ENCODE peak calls at places on chromosome 6, in eight cellular contexts. G is right lobe of liver, M is stomach, D is NB4, Z is body of pancreas, B is IMR-90, H is suprapubic skin, V is heart left ventricle. J is an unnamed sample.

GRCh38 chr6:108914235-108915022 is 66.2 kb downstream of the ARMC2 start:
- DNase-seq in D (peak; percentile 63), B (peak; percentile 20), V (no peak), Z (peak; percentile 23), H (no peak), M (no peak), G (no peak), J (no peak)

GRCh38 chr6:118719351-118720124 is 68.1 kb upstream of the CEP85L start:
- DNase-seq in D (no peak), H (no peak), Z (no peak), M (no peak), B (no peak), V (no peak), G (no peak), J (peak; percentile 80)

GRCh38 chr6:161048636-161049035 is 57.1 kb downstream of the MAP3K4 start:
- DNase-seq in Z (no peak), D (no peak), B (peak; percentile 70), G (no peak), M (no peak), H (no peak), V (no peak), J (no peak)

GRCh38 chr6:41257369-41258195 is 28.9 kb downstream of the TREM1 start:
- DNase-seq in H (no peak), M (peak; percentile 61), B (peak; percentile 44), G (no peak), D (no peak), Z (peak; percentile 83), V (no peak), J (no peak)

GRCh38 chr6:32973934-32974333 is 5.5 kb downstream of the BRD2 start:
- DNase-seq in H (no peak), D (peak; percentile 66), G (no peak), V (no peak), M (no peak), Z (no peak), B (peak; percentile 66), J (no peak)

GRCh38 chr6:31582230-31582601 is at the start of gene LTB:
- DNase-seq in Z (no peak), H (no peak), B (no peak), G (no peak), D (peak; percentile 56), M (no peak), V (no peak), J (peak; percentile 94)

GRCh38 chr6:108581237-108581931 is 20.7 kb downstream of the FOXO3 start:
- DNase-seq in M (no peak), V (no peak), H (no peak), G (peak; percentile 80), B (peak; percentile 84), D (peak; percentile 78), Z (peak; percentile 26), J (no peak)

GRCh38 chr6:133814797-133815196 is 74.1 kb upstream of the TCF21 start:
- DNase-seq in H (no peak), Z (no peak), G (no peak), D (peak; percentile 55), B (peak; percentile 71), M (no peak), V (no peak), J (no peak)

DNA sequence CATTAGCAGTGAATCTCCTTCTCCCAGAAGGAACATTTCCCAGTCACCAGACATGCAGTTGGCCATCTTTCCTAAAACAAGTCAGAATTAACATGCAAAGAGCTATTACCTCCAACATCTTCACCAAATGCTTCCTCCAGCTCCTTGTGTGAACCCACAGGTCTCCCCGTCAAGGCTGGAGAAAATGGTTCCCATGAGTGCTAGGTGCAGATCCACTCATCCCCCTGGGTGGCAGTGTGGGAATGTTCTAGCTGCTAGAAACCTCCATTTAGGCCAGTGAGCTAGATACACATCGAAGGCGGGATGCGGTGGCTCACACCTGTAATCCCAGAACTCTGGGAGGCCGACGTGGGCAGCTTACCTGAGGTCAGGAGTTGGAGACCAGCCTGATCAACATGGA is 603.9 kb upstream of the SLC35B3 start:
- DNase-seq in M (no peak), Z (no peak), D (no peak), V (no peak), B (no peak), H (no peak), G (no peak), J (no peak)
- TF ChIP-seq CTCF in M (no peak), Z (no peak), D (no peak), V (no peak), B (no peak), H (no peak), G (no peak), J (no peak)

GRCh38 chr6:36853325-36853724 is 14.1 kb upstream of the CPNE5 start:
- DNase-seq in D (peak; percentile 95), B (peak; percentile 90), Z (no peak), H (no peak), G (no peak), M (no peak), V (peak; percentile 51), J (no peak)

GRCh38 chr6:36851149-36851614 is 11.9 kb upstream of the CPNE5 start:
- DNase-seq in Z (peak; percentile 61), G (no peak), D (peak; percentile 88), V (peak; percentile 36), B (peak; percentile 72), H (peak; percentile 63), M (peak; percentile 49), J (no peak)

GRCh38 chr6:36850001-36850400 is 10.8 kb upstream of the CPNE5 start:
- DNase-seq in H (no peak), Z (no peak), V (no peak), M (no peak), B (no peak), G (no peak), D (peak; percentile 52), J (no peak)

GRCh38 chr6:36851632-36852031 is 12.4 kb upstream of the CPNE5 start:
- DNase-seq in G (no peak), V (peak; percentile 18), H (peak; percentile 47), M (no peak), D (peak; percentile 96), Z (no peak), B (no peak), J (no peak)

DNA sequence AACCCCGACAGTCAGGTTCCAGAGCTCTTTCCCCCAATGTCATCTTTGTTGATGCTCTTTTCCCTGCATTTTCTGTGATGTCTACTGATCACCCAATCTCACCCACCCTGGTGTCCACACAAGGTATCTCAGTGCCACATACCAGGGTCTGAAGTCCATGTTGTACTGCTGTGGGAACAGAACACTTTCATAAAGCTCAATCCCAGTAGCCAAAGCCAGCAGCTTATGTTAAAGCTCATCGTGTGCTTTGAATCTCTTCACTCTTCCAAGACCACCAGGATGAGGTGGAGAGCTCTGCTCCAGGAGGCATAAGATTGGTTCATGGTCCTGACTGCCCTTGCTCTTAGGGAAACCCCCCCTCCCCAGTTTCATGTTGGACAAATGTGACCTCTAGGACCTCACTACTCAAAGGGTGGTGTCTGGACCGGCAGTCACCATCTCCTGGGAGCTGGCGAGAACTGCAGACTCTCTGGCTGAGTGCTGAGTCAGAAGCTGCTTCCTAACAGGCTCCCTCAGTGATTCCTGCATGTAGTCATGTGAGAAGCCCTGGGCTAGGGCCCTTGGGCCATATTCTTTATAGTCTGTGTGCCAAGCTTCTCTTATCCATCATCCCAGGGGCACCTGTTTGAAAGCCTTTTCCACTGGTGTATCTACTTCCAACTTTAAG is 13.4 kb upstream of the CPNE5 start:
- DNase-seq in M (no peak), V (peak; percentile 66), H (peak; percentile 58), G (no peak), B (peak; percentile 79), D (peak; percentile 81), Z (no peak), J (no peak)
- TF ChIP-seq POLR2A in M (no peak), V (no peak), H (no peak), G (no peak), B (no peak), D (no peak), Z (no peak), J (no peak)

DNA sequence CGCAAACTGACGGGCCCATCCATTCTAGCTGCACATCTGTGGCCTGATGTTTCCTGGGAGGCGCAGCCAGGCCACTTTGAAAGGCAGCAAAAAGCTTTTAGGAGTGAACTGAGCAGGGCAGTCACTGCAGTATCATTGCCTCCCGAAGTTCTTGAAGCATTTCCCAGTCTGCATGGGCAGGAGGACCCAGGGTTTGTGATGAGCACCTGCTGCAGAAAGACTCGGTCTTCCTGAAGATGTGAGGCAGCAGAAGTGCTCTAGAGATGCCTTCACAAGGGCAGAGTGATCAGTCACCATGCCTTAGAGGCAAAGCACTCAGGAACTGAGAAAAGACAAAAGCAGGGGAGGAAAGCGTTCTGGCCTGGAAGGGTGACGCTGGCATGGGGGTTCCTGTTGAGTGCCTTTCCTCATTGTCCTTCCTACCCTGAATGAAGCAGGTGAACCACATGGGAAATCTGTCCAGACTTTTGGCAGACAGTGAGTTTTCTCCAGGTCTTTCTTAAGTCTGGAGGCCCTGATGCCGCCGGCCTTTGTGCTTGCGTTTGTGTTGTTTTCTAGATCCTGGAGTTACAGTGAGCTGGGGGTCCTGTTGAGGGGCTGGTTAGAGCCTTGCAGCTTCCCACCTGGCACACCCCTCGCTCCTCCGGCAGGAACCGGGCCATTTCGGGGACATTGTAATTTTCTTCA is 74.2 kb downstream of the ZDHHC14 start:
- DNase-seq in Z (no peak), B (no peak), M (no peak), D (no peak), H (no peak), G (no peak), V (no peak), J (no peak)
- TF ChIP-seq CTCF in Z (no peak), B (no peak), M (no peak), D (no peak), H (no peak), G (no peak), V (no peak), J (no peak)

GRCh38 chr6:26056583-26057350 is 30.5 kb upstream of the HFE start:
- DNase-seq in M (no peak), H (no peak), G (no peak), B (peak; percentile 11), D (peak; percentile 77), Z (peak; percentile 33), V (peak; percentile 32), J (no peak)

GRCh38 chr6:26053929-26054658 is 33.1 kb upstream of the HFE start:
- DNase-seq in H (no peak), D (peak; percentile 35), M (no peak), V (no peak), G (no peak), Z (no peak), B (peak; percentile 16), J (no peak)

GRCh38 chr6:26055670-26056582 is 31.3 kb upstream of the HFE start:
- DNase-seq in B (peak; percentile 85), M (peak; percentile 94), Z (peak; percentile 92), H (peak; percentile 94), D (peak; percentile 96), V (peak; percentile 92), G (peak; percentile 93), J (peak; percentile 98)

GRCh38 chr6:26054659-26054936 is 32.6 kb upstream of the HFE start:
- DNase-seq in B (no peak), G (no peak), V (no peak), H (no peak), M (no peak), D (no peak), Z (no peak), J (no peak)

DNA sequence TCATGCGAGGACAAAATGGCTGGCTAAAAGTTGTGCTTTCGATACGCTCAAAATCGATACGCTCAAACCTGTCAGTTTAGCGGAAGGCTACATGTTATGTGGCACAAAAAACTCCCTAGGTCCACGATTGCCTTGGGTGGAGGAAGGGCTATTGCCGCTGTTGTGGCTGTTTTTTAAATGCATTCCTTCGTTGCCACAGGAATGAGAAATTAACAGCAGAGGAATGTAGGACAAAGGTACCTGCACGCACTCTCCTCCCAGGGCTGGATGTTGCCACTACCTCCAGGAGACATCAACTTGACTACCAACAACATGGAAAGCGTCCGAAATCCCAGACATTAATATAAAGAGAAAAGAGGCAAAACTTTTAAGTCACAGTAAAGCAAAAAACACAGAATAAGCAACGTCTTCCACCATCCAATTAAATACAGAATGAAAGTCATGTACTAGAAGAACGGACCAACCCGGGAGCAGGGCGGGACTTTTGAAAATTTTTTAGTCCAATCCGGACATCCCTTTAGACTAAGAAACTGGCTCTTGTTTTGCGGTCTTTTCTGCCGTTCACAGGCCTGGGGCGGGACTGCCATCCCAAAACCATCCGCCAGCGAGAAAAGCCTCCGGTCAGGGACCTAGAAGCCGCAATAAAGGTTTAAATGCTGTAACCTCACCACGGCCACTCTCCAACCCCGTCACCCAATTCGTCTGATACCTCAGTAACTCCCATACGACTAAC is 32.1 kb upstream of the HFE start:
- DNase-seq in D (peak; percentile 97), H (peak; percentile 95), G (peak; percentile 92), V (peak; percentile 88), B (peak; percentile 96), M (peak; percentile 87), Z (peak; percentile 91), J (peak; percentile 93)
- TF ChIP-seq POLR2A in D (peak; percentile 82), H (no peak), G (peak; percentile 58), V (no peak), B (peak; percentile 92), M (no peak), Z (peak; percentile 30), J (peak; percentile 70)